ENCODE peak calls at places on chromosomes 2 and 18, in six cellular contexts. One of them, this sample, is unnamed.

GRCh38 chr2:27059141-27059820 is 7.8 kb downstream of the AGBL5 start:
- DNase-seq in K562: no peak
- DNase-seq in ELR: no peak
- DNase-seq in neuronal stem cell: no peak
- DNase-seq in hepatocyte: no peak
- DNase-seq in T-helper 22 cell: no peak
- DNase-seq in this sample: no peak

GRCh38 chr18:59139291-59139614 is 431 bp upstream of the SEC11C start:
- DNase-seq in K562: peak; percentile 92
- DNase-seq in ELR: peak; percentile 92
- DNase-seq in neuronal stem cell: peak; percentile 83
- DNase-seq in hepatocyte: peak; percentile 94
- DNase-seq in T-helper 22 cell: peak; percentile 83
- DNase-seq in this sample: peak; percentile 91

GRCh38 chr2:37623971-37624897 is 47.2 kb downstream of the CDC42EP3 start:
- DNase-seq in K562: no peak
- DNase-seq in ELR: peak; percentile 84
- DNase-seq in neuronal stem cell: no peak
- DNase-seq in hepatocyte: no peak
- DNase-seq in T-helper 22 cell: no peak
- DNase-seq in this sample: peak; percentile 78

GRCh38 chr2:228131833-228132232 is 49.7 kb downstream of the SPHKAP start:
- DNase-seq in K562: no peak
- DNase-seq in ELR: peak; percentile 12
- DNase-seq in neuronal stem cell: no peak
- DNase-seq in hepatocyte: no peak
- DNase-seq in T-helper 22 cell: no peak
- DNase-seq in this sample: no peak

GRCh38 chr18:13374096-13374467 is 155.5 kb downstream of the LDLRAD4 start:
- DNase-seq in K562: no peak
- DNase-seq in ELR: no peak
- DNase-seq in neuronal stem cell: no peak
- DNase-seq in hepatocyte: no peak
- DNase-seq in T-helper 22 cell: no peak
- DNase-seq in this sample: no peak

GRCh38 chr18:7349181-7349837 is 118.4 kb downstream of the LRRC30 start:
- DNase-seq in K562: no peak
- DNase-seq in ELR: no peak
- DNase-seq in neuronal stem cell: no peak
- DNase-seq in hepatocyte: no peak
- DNase-seq in T-helper 22 cell: no peak
- DNase-seq in this sample: no peak

GRCh38 chr2:20573611-20574422 is 77.1 kb downstream of the HS1BP3 start:
- DNase-seq in K562: no peak
- DNase-seq in ELR: no peak
- DNase-seq in neuronal stem cell: no peak
- DNase-seq in hepatocyte: no peak
- DNase-seq in T-helper 22 cell: no peak
- DNase-seq in this sample: peak; percentile 76

GRCh38 chr2:42547446-42548295 is 20.8 kb upstream of the MTA3 start:
- DNase-seq in K562: no peak
- DNase-seq in ELR: no peak
- DNase-seq in neuronal stem cell: no peak
- DNase-seq in hepatocyte: no peak
- DNase-seq in T-helper 22 cell: no peak
- DNase-seq in this sample: no peak

GRCh38 chr2:71332413-71332866 is 858 bp downstream of the ZNF638 start:
- DNase-seq in K562: peak; percentile 13
- DNase-seq in ELR: no peak
- DNase-seq in neuronal stem cell: no peak
- DNase-seq in hepatocyte: no peak
- DNase-seq in T-helper 22 cell: no peak
- DNase-seq in this sample: no peak

GRCh38 chr2:219554369-219554768 is 10.5 kb downstream of the TMEM198 start:
- DNase-seq in K562: no peak
- DNase-seq in ELR: no peak
- DNase-seq in neuronal stem cell: no peak
- DNase-seq in hepatocyte: no peak
- DNase-seq in T-helper 22 cell: no peak
- DNase-seq in this sample: no peak

GRCh38 chr18:741931-742512 is 29.6 kb upstream of the ENOSF1 start:
- DNase-seq in K562: peak; percentile 69
- DNase-seq in ELR: peak; percentile 62
- DNase-seq in neuronal stem cell: no peak
- DNase-seq in hepatocyte: peak; percentile 16
- DNase-seq in T-helper 22 cell: no peak
- DNase-seq in this sample: peak; percentile 68

GRCh38 chr2:189802396-189802912 is 18.2 kb downstream of the PMS1 start:
- DNase-seq in K562: no peak
- DNase-seq in ELR: peak; percentile 68
- DNase-seq in neuronal stem cell: no peak
- DNase-seq in hepatocyte: no peak
- DNase-seq in T-helper 22 cell: no peak
- DNase-seq in this sample: no peak

GRCh38 chr2:153519260-153519875 is 40.8 kb upstream of the RPRM start:
- DNase-seq in K562: peak; percentile 40
- DNase-seq in ELR: peak; percentile 49
- DNase-seq in neuronal stem cell: peak; percentile 49
- DNase-seq in hepatocyte: peak; percentile 77
- DNase-seq in T-helper 22 cell: no peak
- DNase-seq in this sample: peak; percentile 63

GRCh38 chr2:70939001-70939846 is 3.5 kb downstream of the ATP6V1B1 start:
- DNase-seq in K562: no peak
- DNase-seq in ELR: no peak
- DNase-seq in neuronal stem cell: peak; percentile 73
- DNase-seq in hepatocyte: peak; percentile 5
- DNase-seq in T-helper 22 cell: no peak
- DNase-seq in this sample: no peak

GRCh38 chr18:78611869-78612268 is 367.7 kb upstream of the SALL3 start:
- DNase-seq in K562: no peak
- DNase-seq in ELR: no peak
- DNase-seq in neuronal stem cell: no peak
- DNase-seq in hepatocyte: no peak
- DNase-seq in T-helper 22 cell: no peak
- DNase-seq in this sample: no peak

GRCh38 chr2:120346667-120347358 is 877 bp downstream of the INHBB start:
- DNase-seq in K562: no peak
- DNase-seq in ELR: no peak
- DNase-seq in neuronal stem cell: no peak
- DNase-seq in hepatocyte: peak; percentile 28
- DNase-seq in T-helper 22 cell: no peak
- DNase-seq in this sample: peak; percentile 68

GRCh38 chr18:63514326-63514725 is 27.8 kb upstream of the SERPINB12 start:
- DNase-seq in K562: no peak
- DNase-seq in ELR: no peak
- DNase-seq in neuronal stem cell: no peak
- DNase-seq in hepatocyte: no peak
- DNase-seq in T-helper 22 cell: no peak
- DNase-seq in this sample: no peak

GRCh38 chr2:148534416-148535205 is 109.9 kb upstream of the EPC2 start:
- DNase-seq in K562: no peak
- DNase-seq in ELR: no peak
- DNase-seq in neuronal stem cell: no peak
- DNase-seq in hepatocyte: peak; percentile 17
- DNase-seq in T-helper 22 cell: no peak
- DNase-seq in this sample: peak; percentile 26

GRCh38 chr2:223779877-223780276 is 57.5 kb downstream of the AP1S3 start:
- DNase-seq in K562: peak; percentile 48
- DNase-seq in ELR: peak; percentile 78
- DNase-seq in neuronal stem cell: no peak
- DNase-seq in hepatocyte: peak; percentile 45
- DNase-seq in T-helper 22 cell: no peak
- DNase-seq in this sample: peak; percentile 53

GRCh38 chr2:118375907-118376306 is 287.6 kb downstream of the INSIG2 start:
- DNase-seq in K562: no peak
- DNase-seq in ELR: no peak
- DNase-seq in neuronal stem cell: no peak
- DNase-seq in hepatocyte: no peak
- DNase-seq in T-helper 22 cell: no peak
- DNase-seq in this sample: no peak

GRCh38 chr2:190972846-190973245 is 41.1 kb downstream of the STAT1 start:
- DNase-seq in K562: no peak
- DNase-seq in ELR: no peak
- DNase-seq in neuronal stem cell: no peak
- DNase-seq in hepatocyte: no peak
- DNase-seq in T-helper 22 cell: no peak
- DNase-seq in this sample: peak; percentile 32

GRCh38 chr2:11411768-11412448 is 54.1 kb downstream of the E2F6 start:
- DNase-seq in K562: peak; percentile 61
- DNase-seq in ELR: peak; percentile 64
- DNase-seq in neuronal stem cell: peak; percentile 39
- DNase-seq in hepatocyte: peak; percentile 64
- DNase-seq in T-helper 22 cell: no peak
- DNase-seq in this sample: peak; percentile 63

GRCh38 chr2:69688212-69688611 is 44.7 kb upstream of the AAK1 start:
- DNase-seq in K562: no peak
- DNase-seq in ELR: no peak
- DNase-seq in neuronal stem cell: no peak
- DNase-seq in hepatocyte: no peak
- DNase-seq in T-helper 22 cell: no peak
- DNase-seq in this sample: no peak

GRCh38 chr2:237968048-237968862 is 1.4 kb downstream of the UBE2F start:
- DNase-seq in K562: peak; percentile 47
- DNase-seq in ELR: peak; percentile 23
- DNase-seq in neuronal stem cell: no peak
- DNase-seq in hepatocyte: peak; percentile 50
- DNase-seq in T-helper 22 cell: no peak
- DNase-seq in this sample: peak; percentile 89

GRCh38 chr2:100882645-100883613 is 63.0 kb downstream of the NPAS2 start:
- DNase-seq in K562: no peak
- DNase-seq in ELR: peak; percentile 51
- DNase-seq in neuronal stem cell: no peak
- DNase-seq in hepatocyte: peak; percentile 76
- DNase-seq in T-helper 22 cell: no peak
- DNase-seq in this sample: no peak

GRCh38 chr2:66443977-66444855 is 9.3 kb downstream of the MEIS1 start:
- DNase-seq in K562: no peak
- DNase-seq in ELR: peak; percentile 70
- DNase-seq in neuronal stem cell: no peak
- DNase-seq in hepatocyte: no peak
- DNase-seq in T-helper 22 cell: no peak
- DNase-seq in this sample: peak; percentile 67

GRCh38 chr18:62394001-62394763 is 69.1 kb downstream of the TNFRSF11A start:
- DNase-seq in K562: no peak
- DNase-seq in ELR: no peak
- DNase-seq in neuronal stem cell: no peak
- DNase-seq in hepatocyte: no peak
- DNase-seq in T-helper 22 cell: no peak
- DNase-seq in this sample: no peak

GRCh38 chr18:9365406-9365805 is 30.8 kb downstream of the TWSG1 start:
- DNase-seq in K562: no peak
- DNase-seq in ELR: peak; percentile 45
- DNase-seq in neuronal stem cell: no peak
- DNase-seq in hepatocyte: no peak
- DNase-seq in T-helper 22 cell: no peak
- DNase-seq in this sample: peak; percentile 38

GRCh38 chr2:23092831-23093230 is 292.1 kb upstream of the KLHL29 start:
- DNase-seq in K562: no peak
- DNase-seq in ELR: peak; percentile 10
- DNase-seq in neuronal stem cell: peak; percentile 53
- DNase-seq in hepatocyte: peak; percentile 72
- DNase-seq in T-helper 22 cell: no peak
- DNase-seq in this sample: peak; percentile 48

GRCh38 chr2:206756816-206757215 is 8.3 kb downstream of the MDH1B start:
- DNase-seq in K562: no peak
- DNase-seq in ELR: no peak
- DNase-seq in neuronal stem cell: no peak
- DNase-seq in hepatocyte: no peak
- DNase-seq in T-helper 22 cell: no peak
- DNase-seq in this sample: no peak

GRCh38 chr2:116132833-116133232 is 1681.7 kb upstream of the DDX18 start:
- DNase-seq in K562: no peak
- DNase-seq in ELR: no peak
- DNase-seq in neuronal stem cell: no peak
- DNase-seq in hepatocyte: no peak
- DNase-seq in T-helper 22 cell: no peak
- DNase-seq in this sample: no peak

GRCh38 chr2:109527079-109527478 is 86.7 kb downstream of the SEPTIN10 start:
- DNase-seq in K562: no peak
- DNase-seq in ELR: no peak
- DNase-seq in neuronal stem cell: no peak
- DNase-seq in hepatocyte: no peak
- DNase-seq in T-helper 22 cell: no peak
- DNase-seq in this sample: no peak

GRCh38 chr18:6336239-6336638 is 78.5 kb downstream of the L3MBTL4 start:
- DNase-seq in K562: no peak
- DNase-seq in ELR: no peak
- DNase-seq in neuronal stem cell: no peak
- DNase-seq in hepatocyte: no peak
- DNase-seq in T-helper 22 cell: no peak
- DNase-seq in this sample: no peak